ENCODE peak calls at places on chromosomes 1 and 21, in seven cellular contexts. P is SK-N-SH, F is K562, D is H1, N is GM12892, M is GM12878, K is HepG2. W is an unnamed sample.

GRCh38 chr1:165933446-165934170 is 106.2 kb downstream of the UCK2 start:
- DNase-seq in F (no peak), N (no peak), K (no peak), M (no peak), P (no peak), D (no peak), W (no peak)

GRCh38 chr1:218459450-218459849 is 114.3 kb downstream of the TGFB2 start:
- DNase-seq in K (no peak), D (no peak), F (no peak), P (no peak), N (no peak), M (no peak), W (no peak)

GRCh38 chr1:181205901-181206300 is 117.4 kb downstream of the IER5 start:
- DNase-seq in K (no peak), F (no peak), M (no peak), N (no peak), P (no peak), D (no peak), W (no peak)

GRCh38 chr1:67479146-67479891 is 49.1 kb upstream of the SERBP1 start:
- DNase-seq in D (no peak), K (no peak), P (no peak), M (no peak), N (no peak), F (peak), W (no peak)

GRCh38 chr1:56833088-56833487 is 13.9 kb upstream of the FYB2 start:
- DNase-seq in N (no peak), P (no peak), D (no peak), M (no peak), K (no peak), F (no peak), W (no peak)

GRCh38 chr21:44892095-44892494 is 18.6 kb upstream of the PTTG1IP start:
- DNase-seq in K (no peak), N (no peak), P (no peak), F (no peak), M (no peak), D (no peak), W (no peak)

GRCh38 chr1:20154306-20154831 is 15.2 kb downstream of the PLA2G2F start:
- DNase-seq in P (no peak), D (no peak), M (no peak), F (no peak), N (no peak), K (no peak), W (no peak)

GRCh38 chr1:180981596-180982387 is 40.9 kb downstream of the STX6 start:
- DNase-seq in K (no peak), F (no peak), D (no peak), N (no peak), M (peak), P (no peak), W (peak)

GRCh38 chr21:34642211-34643075 is 26.4 kb upstream of the CLIC6 start:
- DNase-seq in M (peak), N (no peak), D (no peak), K (no peak), P (no peak), F (no peak), W (peak)

GRCh38 chr21:25759573-25759972 is 24.8 kb downstream of the GABPA start:
- DNase-seq in M (no peak), K (no peak), F (no peak), N (no peak), P (no peak), D (no peak), W (no peak)

GRCh38 chr1:201648911-201649775 is 110.2 kb downstream of the NAV1 start:
- DNase-seq in F (peak), M (no peak), P (peak), K (no peak), N (no peak), D (no peak), W (no peak)

GRCh38 chr1:201648066-201648910 is 109.4 kb downstream of the NAV1 start:
- DNase-seq in F (peak), M (no peak), K (no peak), P (peak), D (no peak), N (no peak), W (no peak)

GRCh38 chr1:201650608-201650933 is 111.6 kb downstream of the NAV1 start:
- DNase-seq in K (no peak), M (no peak), F (no peak), N (no peak), D (no peak), P (no peak), W (no peak)

GRCh38 chr1:201652180-201652579 is 113.3 kb downstream of the NAV1 start:
- DNase-seq in K (no peak), P (no peak), M (no peak), F (no peak), D (no peak), N (no peak), W (no peak)

DNA sequence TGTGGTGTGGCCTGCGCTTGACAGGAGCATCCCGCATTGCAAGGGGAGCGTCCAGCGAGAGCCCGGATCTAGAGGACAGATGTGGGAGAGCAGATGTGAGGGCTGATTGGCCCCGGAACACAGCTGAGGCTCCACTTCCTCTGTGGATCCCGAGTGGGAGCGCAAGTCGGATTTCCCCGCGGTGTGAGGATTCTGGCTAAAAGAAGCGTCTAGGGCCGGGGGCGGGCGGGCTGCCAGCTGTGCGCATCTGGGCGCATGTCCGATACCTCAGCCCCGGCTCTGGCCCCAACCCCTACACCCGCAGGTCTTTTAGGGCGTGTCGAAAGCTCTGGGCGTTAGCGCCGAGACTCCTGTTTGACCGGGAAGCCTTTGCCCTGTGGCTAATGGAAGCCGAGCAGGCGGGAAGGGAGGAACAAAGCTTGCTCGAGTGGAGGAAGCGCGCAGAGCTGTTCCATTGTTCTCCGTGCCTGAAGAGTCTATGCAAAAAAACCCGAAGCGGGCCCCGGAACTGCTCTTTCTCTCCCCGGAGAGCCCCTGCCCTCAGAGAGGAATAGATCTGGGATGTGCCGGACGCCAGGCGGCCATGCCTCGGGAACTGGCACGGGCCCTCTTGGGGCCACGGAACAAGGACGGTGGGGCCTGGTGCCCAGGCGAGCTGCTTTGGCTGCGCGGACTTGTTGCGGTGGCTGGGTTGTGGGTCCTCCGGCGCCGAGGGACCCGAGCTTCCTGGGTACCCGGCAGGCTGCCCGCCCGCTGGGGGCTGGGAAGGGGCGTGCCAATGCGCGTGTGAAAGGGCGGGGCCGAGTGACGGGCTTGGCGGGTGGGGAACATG is 111.1 kb downstream of the NAV1 start:
- DNase-seq in M (no peak), K (no peak), D (peak), N (no peak), P (peak), F (peak), W (no peak)
- TF ChIP-seq TAF1 in M (no peak), K (no peak), D (peak), N (no peak), P (no peak), F (no peak), W (no peak)

GRCh38 chr1:236242568-236242967 is 39.2 kb downstream of the ERO1B start:
- DNase-seq in N (no peak), P (no peak), F (no peak), K (no peak), M (no peak), D (no peak), W (no peak)

GRCh38 chr1:236239186-236239585 is 42.6 kb downstream of the ERO1B start:
- DNase-seq in D (no peak), N (no peak), P (no peak), M (no peak), K (no peak), F (no peak), W (no peak)

GRCh38 chr1:236235116-236235515 is 46.6 kb downstream of the ERO1B start:
- DNase-seq in M (no peak), K (no peak), N (no peak), F (no peak), D (no peak), P (no peak), W (no peak)

GRCh38 chr1:236240690-236241089 is 41.1 kb downstream of the ERO1B start:
- DNase-seq in F (peak), D (no peak), N (no peak), K (no peak), M (no peak), P (no peak), W (no peak)
- TF ChIP-seq TAF1 in F (no peak), D (no peak), N (no peak), K (no peak), M (no peak), P (no peak), W (no peak)

DNA sequence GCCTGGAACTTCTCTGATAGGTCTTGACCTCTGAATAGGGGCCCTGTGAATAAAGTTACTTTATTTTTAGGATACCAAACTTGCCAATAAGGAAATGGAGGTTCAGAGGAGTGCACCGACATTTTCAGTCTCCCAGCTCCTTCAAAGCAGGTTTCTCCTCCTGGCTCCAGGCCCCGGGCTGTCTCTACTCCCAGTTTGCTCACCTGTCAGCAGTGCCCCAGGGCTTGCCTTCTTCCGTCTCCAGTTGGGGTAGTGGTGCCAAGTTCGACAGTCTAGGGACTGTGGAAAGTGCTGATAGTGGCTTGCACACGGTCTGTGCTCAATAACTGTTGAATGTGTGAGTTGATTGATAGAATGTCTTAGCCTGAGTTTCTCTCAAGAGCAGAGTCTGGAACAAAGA is 149.2 kb downstream of the ACTL8 start:
- DNase-seq in M (no peak), D (no peak), P (no peak), F (no peak), K (no peak), N (no peak), W (no peak)
- TF ChIP-seq TAF1 in M (no peak), D (no peak), P (no peak), F (no peak), K (no peak), N (no peak), W (no peak)

GRCh38 chr1:201916649-201917249 is 28.1 kb downstream of the SHISA4 start:
- DNase-seq in K (peak), D (no peak), P (peak), M (no peak), N (no peak), F (peak), W (no peak)
- TF ChIP-seq TAF1 in K (no peak), D (no peak), P (no peak), M (no peak), N (no peak), F (no peak), W (no peak)

GRCh38 chr1:80217377-80217986 is 1211.0 kb upstream of the ADGRL4 start:
- DNase-seq in K (peak), N (no peak), D (no peak), M (no peak), P (peak), F (no peak), W (no peak)
- TF ChIP-seq TAF1 in K (no peak), N (no peak), D (no peak), M (no peak), P (no peak), F (no peak), W (no peak)

GRCh38 chr1:62836856-62837540 is 53.1 kb downstream of the ATG4C start:
- DNase-seq in F (no peak), D (no peak), P (no peak), K (no peak), N (no peak), M (no peak), W (no peak)

GRCh38 chr1:62841587-62842169 is 57.7 kb downstream of the ATG4C start:
- DNase-seq in N (peak), M (peak), K (peak), D (no peak), F (peak), P (peak), W (peak)
- TF ChIP-seq TAF1 in N (no peak), M (no peak), K (no peak), D (no peak), F (no peak), P (no peak), W (no peak)

DNA sequence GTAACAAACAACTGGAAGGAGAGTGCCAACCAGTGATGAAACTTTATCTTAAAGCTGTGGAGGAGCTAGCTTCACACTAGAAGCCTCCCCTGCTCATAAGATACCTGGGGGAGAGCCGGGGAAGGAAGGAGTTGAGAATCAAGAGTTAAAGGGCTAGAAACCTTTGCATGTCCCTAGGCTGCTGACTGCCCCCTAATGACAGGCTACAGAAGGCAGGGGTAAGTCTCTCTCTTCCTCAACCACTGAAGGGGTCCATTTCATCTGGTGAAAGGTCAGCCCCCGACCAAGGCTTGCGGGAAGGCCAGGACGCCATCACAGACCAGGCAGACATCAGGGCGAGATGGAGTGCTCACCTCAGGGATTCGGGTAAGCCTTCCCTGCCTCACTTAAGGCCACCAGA is 65.6 kb upstream of the GRHL3 start:
- DNase-seq in K (no peak), N (no peak), F (no peak), M (no peak), P (no peak), D (no peak), W (no peak)
- TF ChIP-seq TAF1 in K (no peak), N (no peak), F (no peak), M (no peak), P (no peak), D (no peak), W (no peak)

GRCh38 chr1:227766015-227766634 is 30.9 kb downstream of the SNAP47 start:
- DNase-seq in P (no peak), N (no peak), K (no peak), D (no peak), F (no peak), M (no peak), W (no peak)
- TF ChIP-seq TAF1 in P (no peak), N (no peak), K (no peak), D (no peak), F (no peak), M (no peak), W (no peak)

DNA sequence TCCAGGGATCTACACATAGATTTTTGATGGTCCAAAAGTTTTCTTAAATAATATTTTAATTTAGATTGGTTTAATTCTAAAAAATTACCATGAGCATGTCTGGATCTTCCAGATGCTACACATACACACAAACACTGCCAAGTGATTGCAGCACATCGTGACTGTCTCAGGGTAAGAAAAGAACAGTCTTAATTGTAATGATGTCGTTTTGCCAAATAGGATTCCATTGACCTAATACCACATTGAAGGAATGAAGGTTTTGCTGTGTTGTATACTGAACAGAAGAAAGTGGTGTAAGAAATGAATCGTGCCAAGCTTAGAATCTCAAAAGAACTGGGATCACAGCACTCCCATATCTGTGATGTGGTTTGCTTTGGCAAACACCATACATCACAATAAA is 633.3 kb upstream of the CAMK1G start:
- DNase-seq in D (no peak), K (no peak), N (no peak), F (no peak), M (no peak), P (no peak), W (no peak)
- TF ChIP-seq TAF1 in D (no peak), K (no peak), N (no peak), F (no peak), M (no peak), P (no peak), W (no peak)

W was measured in GM12891.